ENCODE peak calls at places on chromosomes 2 and 18, in four cellular contexts. One of them, this sample, is unnamed.

GRCh38 chr2:217386041-217386440 is 526.2 kb upstream of the TNP1 start:
- DNase-seq in sigmoid colon: no peak
- DNase-seq in endothelial cell: no peak
- DNase-seq in GM12865: no peak
- DNase-seq in this sample: no peak

GRCh38 chr2:235591921-235592320 is 98.1 kb downstream of the AGAP1 start:
- DNase-seq in sigmoid colon: no peak
- DNase-seq in endothelial cell: no peak
- DNase-seq in GM12865: no peak
- DNase-seq in this sample: no peak

GRCh38 chr18:50193796-50194622 is 938 bp downstream of the MYO5B start:
- DNase-seq in sigmoid colon: no peak
- DNase-seq in endothelial cell: peak
- DNase-seq in GM12865: no peak
- DNase-seq in this sample: peak

GRCh38 chr2:174752403-174753037 is 11.8 kb downstream of the CHRNA1 start:
- DNase-seq in sigmoid colon: no peak
- DNase-seq in endothelial cell: no peak
- DNase-seq in GM12865: peak
- DNase-seq in this sample: peak

GRCh38 chr2:215654177-215654850 is 218.4 kb upstream of the FN1 start:
- DNase-seq in sigmoid colon: no peak
- DNase-seq in endothelial cell: no peak
- DNase-seq in GM12865: no peak
- DNase-seq in this sample: no peak

GRCh38 chr18:50009772-50010171 is 185.2 kb downstream of the MYO5B start:
- DNase-seq in sigmoid colon: no peak
- DNase-seq in endothelial cell: peak
- DNase-seq in GM12865: peak
- DNase-seq in this sample: peak

GRCh38 chr18:24051256-24051947 is 36.8 kb downstream of the TTC39C start:
- DNase-seq in sigmoid colon: no peak
- DNase-seq in endothelial cell: no peak
- DNase-seq in GM12865: peak
- DNase-seq in this sample: no peak

GRCh38 chr2:164479460-164479859 is 141.8 kb downstream of the GRB14 start:
- DNase-seq in sigmoid colon: no peak
- DNase-seq in endothelial cell: peak
- DNase-seq in GM12865: no peak
- DNase-seq in this sample: no peak

GRCh38 chr18:76487076-76487475 is 8.0 kb downstream of the ZNF516 start:
- DNase-seq in sigmoid colon: no peak
- DNase-seq in endothelial cell: no peak
- DNase-seq in GM12865: peak
- DNase-seq in this sample: no peak

GRCh38 chr18:9204659-9205058 is 68.1 kb downstream of the ANKRD12 start:
- DNase-seq in sigmoid colon: no peak
- DNase-seq in endothelial cell: no peak
- DNase-seq in GM12865: no peak
- DNase-seq in this sample: no peak

DNA sequence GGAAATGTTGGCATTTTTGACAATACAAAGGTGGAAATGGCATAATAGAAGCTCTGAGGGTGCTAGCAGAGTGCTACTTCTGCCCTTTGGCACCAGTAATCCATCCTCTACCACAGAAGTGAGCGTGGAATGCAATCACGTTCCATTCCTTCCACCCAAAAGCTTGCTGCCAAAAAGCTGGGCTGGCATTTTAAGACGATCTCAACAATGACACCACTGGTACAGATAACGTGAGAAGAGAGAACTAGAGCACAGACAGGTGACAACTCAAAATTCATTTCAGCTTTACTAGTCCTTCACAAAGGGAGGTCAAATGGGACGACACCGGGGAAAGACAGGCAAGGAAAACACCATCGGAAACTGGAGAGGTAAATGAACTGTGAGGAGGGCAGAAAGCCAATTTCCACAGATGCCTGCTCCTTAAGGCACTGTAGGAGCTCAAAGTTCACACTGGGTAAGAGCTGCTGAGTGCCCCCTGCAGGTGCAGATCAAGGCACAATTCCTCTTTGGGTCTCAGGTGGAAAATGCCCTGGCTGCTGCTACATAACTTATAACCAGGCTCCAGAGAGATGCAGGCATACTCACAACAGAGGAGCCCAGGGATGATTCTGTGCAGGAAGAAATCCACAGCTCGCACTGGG is 50.7 kb upstream of the RNU4ATAC start:
- DNase-seq in sigmoid colon: no peak
- DNase-seq in endothelial cell: no peak
- DNase-seq in GM12865: no peak
- DNase-seq in this sample: no peak
- TF ChIP-seq CTCF in sigmoid colon: no peak
- TF ChIP-seq CTCF in endothelial cell: no peak
- TF ChIP-seq CTCF in GM12865: no peak
- TF ChIP-seq CTCF in this sample: no peak

GRCh38 chr2:125037135-125037653 is 1012.1 kb downstream of the CNTNAP5 start:
- DNase-seq in sigmoid colon: no peak
- DNase-seq in endothelial cell: no peak
- DNase-seq in GM12865: no peak
- DNase-seq in this sample: no peak

DNA sequence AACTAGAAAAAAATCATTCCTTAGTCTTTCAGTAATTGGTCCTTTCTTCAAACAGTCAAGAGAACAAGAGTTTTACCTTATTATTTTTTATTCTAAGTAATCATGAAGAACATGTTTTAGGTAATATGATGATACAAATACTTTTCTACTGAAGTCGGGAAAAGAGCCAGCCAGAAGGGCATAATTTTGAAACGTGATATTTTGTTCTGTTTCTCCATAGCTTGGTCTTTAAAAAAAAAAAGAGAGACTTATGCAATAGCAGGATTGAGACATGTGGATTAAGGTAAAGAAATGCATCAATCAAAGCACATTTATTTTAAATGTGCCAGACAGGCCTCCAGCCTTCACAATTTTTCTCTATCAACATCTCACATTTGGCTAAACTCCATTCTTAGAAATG is 1016.8 kb downstream of the CNTNAP5 start:
- DNase-seq in sigmoid colon: no peak
- DNase-seq in endothelial cell: no peak
- DNase-seq in GM12865: no peak
- DNase-seq in this sample: no peak
- TF ChIP-seq CTCF in sigmoid colon: no peak
- TF ChIP-seq CTCF in endothelial cell: no peak
- TF ChIP-seq CTCF in GM12865: no peak
- TF ChIP-seq CTCF in this sample: no peak

GRCh38 chr2:239727182-239727775 is 297.9 kb downstream of the NDUFA10 start:
- DNase-seq in sigmoid colon: peak
- DNase-seq in endothelial cell: no peak
- DNase-seq in GM12865: no peak
- DNase-seq in this sample: no peak
- TF ChIP-seq CTCF in sigmoid colon: no peak
- TF ChIP-seq CTCF in endothelial cell: no peak
- TF ChIP-seq CTCF in GM12865: no peak
- TF ChIP-seq CTCF in this sample: no peak

GRCh38 chr2:232323328-232323650 is 55.3 kb upstream of the ALPP start:
- DNase-seq in sigmoid colon: peak
- DNase-seq in endothelial cell: no peak
- DNase-seq in GM12865: no peak
- DNase-seq in this sample: no peak

GRCh38 chr2:232320038-232320790 is 58.3 kb upstream of the ALPP start:
- DNase-seq in sigmoid colon: no peak
- DNase-seq in endothelial cell: no peak
- DNase-seq in GM12865: no peak
- DNase-seq in this sample: no peak

GRCh38 chr2:232322560-232323327 is 55.8 kb upstream of the ALPP start:
- DNase-seq in sigmoid colon: peak
- DNase-seq in endothelial cell: no peak
- DNase-seq in GM12865: no peak
- DNase-seq in this sample: peak

GRCh38 chr2:232321156-232321816 is 57.3 kb upstream of the ALPP start:
- DNase-seq in sigmoid colon: peak
- DNase-seq in endothelial cell: no peak
- DNase-seq in GM12865: no peak
- DNase-seq in this sample: no peak

DNA sequence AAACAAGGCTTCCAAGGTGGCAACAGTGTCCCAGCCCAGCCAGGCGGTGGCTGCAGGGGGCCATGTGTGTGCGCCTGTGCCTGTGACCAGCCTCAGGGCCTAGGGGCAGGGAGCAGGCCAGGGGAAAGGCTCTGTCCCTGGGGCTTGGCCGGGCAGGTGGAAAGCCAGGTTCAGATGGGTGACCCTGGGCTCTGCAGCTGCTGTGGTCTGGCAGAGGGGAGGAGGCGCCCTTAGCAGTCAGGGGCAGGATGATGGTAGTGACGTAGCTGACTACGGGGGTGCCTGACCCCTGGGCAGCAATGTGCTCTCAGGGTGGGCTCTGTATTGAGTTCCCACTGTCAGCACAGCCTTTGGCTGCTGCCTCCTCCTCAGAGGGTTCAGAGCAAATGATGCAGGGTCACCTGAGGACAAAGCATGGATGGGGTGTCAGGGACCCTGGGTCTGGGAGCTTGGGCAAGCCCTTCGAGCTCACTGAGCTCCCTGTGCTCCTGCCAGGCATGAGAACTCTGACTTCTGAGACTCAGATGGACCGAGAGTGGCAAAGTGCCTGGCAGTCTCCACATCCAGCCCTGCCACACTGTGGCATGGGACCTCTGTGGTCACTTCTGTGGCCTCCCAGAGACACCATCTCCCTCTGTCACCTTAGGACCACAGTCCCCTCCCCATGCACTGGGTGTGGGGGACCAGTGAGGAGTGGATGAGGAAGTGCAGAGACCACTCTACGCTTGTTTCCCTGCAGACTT is 56.6 kb upstream of the ALPP start:
- DNase-seq in sigmoid colon: peak
- DNase-seq in endothelial cell: no peak
- DNase-seq in GM12865: no peak
- DNase-seq in this sample: no peak
- TF ChIP-seq CTCF in sigmoid colon: no peak
- TF ChIP-seq CTCF in endothelial cell: no peak
- TF ChIP-seq CTCF in GM12865: no peak
- TF ChIP-seq CTCF in this sample: no peak

GRCh38 chr2:29238497-29238896 is 123.3 kb downstream of the CLIP4 start:
- DNase-seq in sigmoid colon: peak
- DNase-seq in endothelial cell: peak
- DNase-seq in GM12865: peak
- DNase-seq in this sample: peak
- TF ChIP-seq CTCF in sigmoid colon: peak
- TF ChIP-seq CTCF in endothelial cell: peak
- TF ChIP-seq CTCF in GM12865: peak
- TF ChIP-seq CTCF in this sample: peak

DNA sequence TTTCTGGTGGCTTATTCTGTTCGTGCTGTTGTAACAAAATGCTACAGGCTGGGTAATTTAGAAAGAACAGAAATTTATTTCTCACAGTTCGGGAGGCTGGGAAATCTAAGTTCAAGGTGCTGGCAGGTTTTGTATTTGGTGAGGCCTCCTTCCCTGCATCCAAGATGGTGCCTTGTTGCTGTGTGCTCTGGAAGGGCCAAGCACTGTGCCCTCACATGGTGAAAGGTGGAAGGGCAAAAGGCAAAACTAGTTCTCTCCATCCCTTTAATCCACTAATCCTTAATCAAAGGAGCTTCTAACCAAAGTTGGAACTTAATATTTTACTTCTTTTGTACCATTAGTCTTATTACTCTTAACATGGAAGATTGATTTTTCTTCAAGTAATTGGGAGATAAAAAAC is 7.4 kb downstream of the MRPL19 start:
- DNase-seq in sigmoid colon: no peak
- DNase-seq in endothelial cell: no peak
- DNase-seq in GM12865: no peak
- DNase-seq in this sample: no peak
- TF ChIP-seq CTCF in sigmoid colon: no peak
- TF ChIP-seq CTCF in endothelial cell: no peak
- TF ChIP-seq CTCF in GM12865: no peak
- TF ChIP-seq CTCF in this sample: no peak

GRCh38 chr2:79511320-79511951 is 1.4 kb upstream of the CTNNA2 start:
- DNase-seq in sigmoid colon: no peak
- DNase-seq in endothelial cell: peak
- DNase-seq in GM12865: peak
- DNase-seq in this sample: no peak

DNA sequence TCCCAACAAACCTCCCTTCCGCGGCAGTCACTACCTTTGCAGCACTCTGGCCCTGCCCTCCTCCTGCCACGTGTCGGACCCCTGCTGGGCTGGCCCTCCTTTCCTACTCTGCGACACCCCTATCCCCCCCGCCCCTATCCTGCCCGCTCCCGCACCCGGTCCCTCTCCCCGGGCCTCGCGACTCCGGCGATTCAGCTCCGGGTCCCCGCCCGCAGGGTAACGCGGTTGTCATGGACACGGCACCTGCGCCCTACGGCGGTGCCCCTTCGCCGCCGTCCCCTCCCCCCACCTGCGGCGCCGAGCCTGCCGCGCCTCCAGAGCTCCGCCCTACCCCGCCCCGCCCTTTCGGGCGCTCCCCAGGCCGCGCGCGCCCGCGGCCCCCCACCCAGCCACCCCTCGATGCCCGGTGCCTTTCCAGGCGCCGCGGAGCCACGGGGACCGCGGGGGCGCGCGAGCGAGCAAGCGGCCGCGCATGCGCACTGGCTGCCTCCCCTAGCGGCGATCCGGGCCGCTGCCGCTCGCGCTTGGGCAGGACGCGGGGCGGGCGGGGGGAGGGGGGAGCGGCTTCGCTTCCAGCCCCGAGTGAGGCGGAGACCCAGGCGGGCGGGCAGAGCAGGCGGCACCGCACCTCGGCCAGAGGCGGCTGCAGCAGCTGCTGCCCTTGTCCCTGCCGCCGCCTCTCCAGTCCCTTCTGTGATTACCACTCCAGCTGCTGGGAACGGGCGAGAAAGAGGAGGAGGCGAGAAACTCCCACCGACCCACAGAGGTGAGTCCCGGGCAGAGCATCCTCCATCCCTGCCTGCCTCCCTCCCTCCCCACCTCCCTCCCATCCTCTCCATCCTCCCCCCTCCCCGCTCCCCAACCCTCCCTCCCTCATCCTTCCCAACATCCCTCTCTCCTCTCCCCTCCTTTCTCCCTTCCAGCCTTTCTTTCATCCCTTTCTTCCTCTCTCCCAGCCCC is at the start of gene CTNNA2:
- DNase-seq in sigmoid colon: no peak
- DNase-seq in endothelial cell: peak
- DNase-seq in GM12865: no peak
- DNase-seq in this sample: peak
- TF ChIP-seq CTCF in sigmoid colon: no peak
- TF ChIP-seq CTCF in endothelial cell: peak
- TF ChIP-seq CTCF in GM12865: no peak
- TF ChIP-seq CTCF in this sample: peak

GRCh38 chr2:208570851-208571763 is 164.5 kb downstream of the PTH2R start:
- DNase-seq in sigmoid colon: no peak
- DNase-seq in endothelial cell: no peak
- DNase-seq in GM12865: no peak
- DNase-seq in this sample: no peak
- TF ChIP-seq CTCF in sigmoid colon: no peak
- TF ChIP-seq CTCF in endothelial cell: no peak
- TF ChIP-seq CTCF in GM12865: no peak
- TF ChIP-seq CTCF in this sample: no peak

This sample was measured in GM13977.